ENCODE peak calls at places on chromosomes 4 and X, in five cellular contexts. H, E, P, J and G are unnamed samples.

GRCh38 chrX:107729558-107730297 is 45.9 kb downstream of the TSC22D3 start:
- DNase-seq in E (no peak), P (no peak), J (no peak), H (no peak), G (peak)

GRCh38 chr4:79514637-79515320 is 106.8 kb upstream of the GK2 start:
- DNase-seq in E (no peak), H (no peak), P (no peak), J (no peak), G (no peak)

GRCh38 chr4:123621072-123621705 is 224.6 kb downstream of the SPRY1 start:
- DNase-seq in P (no peak), H (no peak), J (no peak), E (no peak), G (no peak)

GRCh38 chr4:48141048-48141447 is 7.0 kb upstream of the TXK start:
- DNase-seq in E (no peak), P (no peak), H (no peak), J (no peak), G (no peak)

GRCh38 chr4:52751349-52751911 is at the start of gene ERVMER34-1:
- DNase-seq in P (peak), E (peak), H (no peak), J (peak), G (peak)

GRCh38 chrX:68209008-68209407 is 224.3 kb downstream of the OPHN1 start:
- DNase-seq in J (no peak), P (no peak), H (no peak), E (no peak), G (no peak)

GRCh38 chr4:14023901-14024300 is 396.4 kb upstream of the BOD1L1 start:
- DNase-seq in P (no peak), J (no peak), E (no peak), H (no peak), G (no peak)

GRCh38 chrX:119072771-119073170 is at the start of gene CT47C1:
- DNase-seq in J (no peak), H (no peak), E (no peak), P (no peak), G (no peak)

GRCh38 chr4:15400911-15401671 is 26.7 kb upstream of the C1QTNF7 start:
- DNase-seq in P (peak), J (peak), E (peak), H (peak), G (peak)

GRCh38 chr4:84503495-84504437 is 4.7 kb upstream of the NKX6-1 start:
- DNase-seq in H (no peak), P (no peak), J (no peak), E (no peak), G (no peak)

GRCh38 chrX:83469551-83469950 is 38.5 kb upstream of the POU3F4 start:
- DNase-seq in J (peak), P (no peak), H (no peak), E (no peak), G (no peak)
- TF ChIP-seq CTCF in J (peak), P (no peak), H (no peak), E (no peak), G (no peak)

GRCh38 chrX:80512924-80513323 is 92.7 kb downstream of the TENT5D start:
- DNase-seq in P (no peak), H (no peak), J (no peak), E (no peak), G (no peak)

GRCh38 chrX:80513620-80514019 is 93.4 kb downstream of the TENT5D start:
- DNase-seq in E (no peak), J (no peak), H (no peak), P (no peak), G (no peak)

DNA sequence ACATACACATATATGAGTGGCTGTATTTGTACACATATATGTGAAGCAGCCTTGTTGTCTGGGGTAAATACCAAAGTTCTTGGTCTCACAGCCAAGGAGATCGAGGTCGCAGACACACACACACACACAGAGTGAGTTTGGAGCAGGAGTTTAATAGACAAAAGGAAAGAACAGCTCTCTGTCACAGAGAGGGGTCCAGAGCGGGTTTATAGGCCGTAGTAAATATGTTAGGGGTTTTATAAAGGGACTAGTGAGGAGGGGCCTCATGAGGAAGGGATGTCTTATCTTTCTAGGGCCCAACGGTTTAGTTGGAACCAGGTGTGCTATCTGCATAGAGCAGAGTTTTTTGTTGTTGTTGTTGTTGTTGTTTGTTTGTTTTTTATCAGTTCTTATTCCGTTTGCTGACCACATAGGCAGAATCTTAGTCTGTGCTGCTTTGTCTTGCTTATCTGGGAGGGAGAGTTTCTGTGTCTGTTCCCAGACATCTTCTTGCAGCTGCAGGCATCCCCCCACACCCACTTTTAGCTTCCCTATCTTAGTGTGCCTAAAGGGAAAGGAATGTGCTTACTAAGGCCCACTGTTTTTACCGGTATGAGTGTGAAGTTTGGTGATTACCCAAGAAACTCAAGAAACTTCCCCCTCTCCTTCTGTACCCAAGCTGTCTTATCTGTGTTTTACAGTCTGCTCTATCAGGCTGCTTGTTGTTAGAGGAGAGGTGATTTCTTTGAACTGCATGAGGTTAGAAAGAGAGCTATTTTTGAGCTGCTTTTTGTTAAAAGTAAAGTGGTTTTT is 91.9 kb downstream of the TENT5D start:
- DNase-seq in H (no peak), P (no peak), E (no peak), J (no peak), G (no peak)
- TF ChIP-seq EP300 in H (no peak), P (no peak), E (no peak), J (no peak), G (no peak)

DNA sequence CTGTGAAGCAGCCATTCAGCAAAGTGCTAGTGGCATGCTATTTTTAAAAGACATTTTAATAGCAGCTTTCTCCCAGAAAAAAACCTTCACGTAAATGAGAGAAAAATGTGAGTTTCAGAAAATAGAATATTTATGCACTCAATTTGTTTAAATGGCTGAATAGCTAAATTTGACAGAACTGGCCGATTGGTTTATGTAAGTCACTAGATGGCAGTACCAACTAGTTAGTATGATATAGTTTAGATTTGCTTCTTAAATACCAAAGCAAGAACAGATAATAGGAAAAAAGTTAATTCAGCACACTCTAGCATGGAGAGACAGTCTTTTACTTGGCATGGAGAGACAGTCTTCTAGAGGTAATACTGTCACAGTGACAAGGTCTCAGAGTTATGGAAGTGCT is 250.1 kb downstream of the SNCA start:
- DNase-seq in E (no peak), J (no peak), H (no peak), P (no peak), G (no peak)
- TF ChIP-seq CTCF in E (no peak), J (no peak), H (no peak), P (no peak), G (no peak)

GRCh38 chrX:39487166-39488006 is 610.4 kb downstream of the BCOR start:
- DNase-seq in E (no peak), J (no peak), H (no peak), P (no peak), G (no peak)
- TF ChIP-seq EP300 in E (no peak), J (no peak), H (no peak), P (no peak), G (no peak)

GRCh38 chrX:7985568-7985967 is 58.4 kb upstream of the PNPLA4 start:
- DNase-seq in E (no peak), H (no peak), P (no peak), J (no peak), G (no peak)
- TF ChIP-seq CTCF in E (no peak), H (no peak), P (no peak), J (no peak), G (no peak)

DNA sequence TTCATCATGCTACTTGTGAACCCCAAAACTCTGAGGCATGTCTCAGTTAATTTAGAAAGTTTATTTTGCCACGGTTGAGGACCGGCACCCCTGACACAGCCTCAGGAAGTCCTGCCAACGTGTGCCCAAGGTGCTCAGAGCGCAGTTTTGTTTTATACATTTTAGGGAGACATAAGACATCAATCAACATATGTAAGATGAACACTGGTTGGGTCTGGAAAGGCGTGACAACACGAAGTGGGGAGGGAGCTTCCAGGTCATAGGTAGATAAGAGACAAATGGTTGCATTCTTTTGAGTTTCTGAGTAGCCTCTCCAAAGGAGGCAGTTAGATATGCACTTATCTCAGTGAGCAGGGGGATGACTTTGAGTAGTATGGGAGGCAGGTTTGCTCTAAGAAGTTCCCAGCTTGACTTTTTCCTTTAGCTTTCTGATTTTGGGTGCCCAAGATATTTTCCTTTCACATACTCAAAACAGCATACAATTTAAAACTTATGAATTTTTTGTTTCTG is 98.9 kb downstream of the SYTL5 start:
- DNase-seq in H (no peak), J (no peak), P (no peak), E (no peak), G (no peak)
- TF ChIP-seq EP300 in H (no peak), J (no peak), P (no peak), E (no peak), G (no peak)

DNA sequence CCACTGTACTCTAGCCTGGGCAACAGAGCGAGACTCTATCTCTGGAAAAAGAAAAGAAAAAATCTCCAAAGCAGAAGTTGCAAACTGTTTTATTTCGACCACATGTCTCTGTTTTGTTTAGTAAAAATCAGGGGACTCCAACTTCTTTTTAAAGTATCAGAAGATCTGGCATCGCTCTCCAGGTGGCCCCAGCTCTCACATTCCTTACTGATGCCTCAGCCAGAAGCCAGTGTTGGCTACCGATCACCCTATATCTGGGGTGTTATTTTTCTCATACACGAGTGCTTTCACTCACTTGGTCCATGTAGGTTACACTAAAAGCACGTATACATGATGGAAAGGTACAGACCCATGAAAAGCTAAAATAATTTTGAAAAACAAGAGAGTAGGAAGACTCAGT is 8.3 kb downstream of the MPP1 start:
- DNase-seq in E (no peak), J (no peak), P (no peak), H (no peak), G (no peak)
- TF ChIP-seq CTCF in E (no peak), J (no peak), P (no peak), H (no peak), G (no peak)

GRCh38 chrX:39199429-39199828 is 398.2 kb downstream of the MID1IP1 start:
- DNase-seq in J (no peak), E (no peak), P (no peak), H (no peak), G (no peak)

GRCh38 chrX:39195156-39195555 is 393.9 kb downstream of the MID1IP1 start:
- DNase-seq in E (no peak), H (no peak), P (no peak), J (no peak), G (no peak)

GRCh38 chrX:39196192-39197102 is 395.2 kb downstream of the MID1IP1 start:
- DNase-seq in P (no peak), E (no peak), H (peak), J (peak), G (no peak)

DNA sequence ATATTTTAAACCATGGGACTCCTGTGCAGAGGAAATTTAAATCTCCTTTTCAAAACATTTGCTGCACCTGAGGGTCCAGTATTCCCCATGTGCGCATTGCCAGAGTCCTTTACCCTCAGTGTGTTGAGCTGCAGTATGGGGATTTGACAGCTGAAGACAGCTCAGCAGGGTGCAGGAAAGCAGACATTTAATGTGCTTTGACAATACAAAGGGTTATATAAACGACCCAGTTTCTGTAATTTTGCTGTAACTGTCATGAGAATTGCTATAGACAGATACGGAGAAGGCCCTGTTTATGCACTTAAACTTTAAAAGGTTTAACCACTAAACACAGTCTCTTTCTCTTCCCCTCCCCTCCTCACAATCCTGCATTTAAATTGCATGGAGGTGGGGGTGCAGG is 393.4 kb downstream of the MID1IP1 start:
- DNase-seq in J (no peak), P (no peak), E (no peak), H (no peak), G (no peak)
- TF ChIP-seq EP300 in J (no peak), P (no peak), E (no peak), H (no peak), G (no peak)

GRCh38 chr4:27684501-27685077 is 823.9 kb downstream of the STIM2 start:
- DNase-seq in H (peak), J (peak), E (peak), P (no peak), G (no peak)
- TF ChIP-seq CTCF in H (peak), J (peak), E (peak), P (peak), G (no peak)

DNA sequence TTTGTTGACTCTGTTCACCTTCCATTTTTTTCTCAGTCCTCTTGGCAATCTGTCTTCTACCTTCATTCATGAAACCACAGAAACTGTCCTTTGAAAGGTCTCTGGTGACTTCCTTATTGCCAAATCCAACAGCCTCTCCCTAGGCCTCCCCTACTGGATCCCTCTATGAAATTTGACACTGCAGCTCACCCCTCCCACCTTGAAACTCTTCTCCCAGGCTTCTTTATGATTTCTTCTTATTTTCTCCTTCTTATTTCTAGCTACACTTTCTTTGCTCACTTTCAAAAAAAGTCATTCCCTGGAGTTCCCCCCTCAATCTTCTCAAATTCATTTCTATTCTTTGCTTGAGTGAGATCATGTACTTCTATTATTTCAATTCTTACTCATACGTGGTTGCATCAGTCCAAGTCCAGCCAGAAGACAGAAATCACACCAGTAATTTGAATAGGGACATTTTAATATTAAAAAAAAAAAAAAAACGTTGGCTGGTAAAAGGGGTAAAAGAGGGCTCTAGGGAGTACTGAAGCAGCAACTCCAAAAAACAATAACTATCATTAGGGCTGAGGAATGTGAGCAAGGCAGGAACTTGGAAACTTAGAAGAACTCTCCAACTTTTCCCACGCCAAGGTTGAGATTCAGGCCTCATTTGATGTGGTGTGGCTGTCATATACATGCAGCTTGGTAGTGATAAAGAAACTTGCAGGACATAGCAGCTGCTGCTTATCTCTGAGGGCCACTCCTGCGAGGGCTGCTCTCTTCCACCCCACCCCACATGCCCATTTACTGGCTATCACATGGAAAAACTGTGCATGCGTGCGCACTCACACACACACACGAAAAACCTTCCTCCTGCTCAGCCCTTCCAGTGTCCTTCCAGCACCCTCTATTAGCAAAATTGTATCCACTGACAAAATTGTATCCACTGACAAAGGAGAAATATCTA is 169.8 kb upstream of the GALNT7 start:
- DNase-seq in P (no peak), J (no peak), E (no peak), H (no peak), G (no peak)
- TF ChIP-seq EP300 in P (no peak), J (no peak), E (no peak), H (no peak), G (no peak)